ENCODE peak calls at places on chromosomes 16 and 17, in six cellular contexts. O, M, C, Y, I and K are unnamed samples.

GRCh38 chr17:58174871-58175270 is 8.1 kb downstream of the OR4D2 start:
- DNase-seq in Y (no peak), I (no peak), M (no peak), C (no peak), O (no peak), K (no peak)

GRCh38 chr16:29680180-29680598 is 1.2 kb downstream of the QPRT start:
- DNase-seq in Y (no peak), O (no peak), I (no peak), M (peak), C (no peak), K (no peak)

GRCh38 chr17:76714822-76715461 is 4.2 kb upstream of the MXRA7 start:
- DNase-seq in Y (peak), O (peak), I (peak), M (peak), C (peak), K (no peak)

GRCh38 chr17:62663304-62663703 is 35.8 kb downstream of the MRC2 start:
- DNase-seq in Y (no peak), O (no peak), M (no peak), C (no peak), I (no peak), K (no peak)

GRCh38 chr17:60857521-60857920 is 179.9 kb downstream of the BCAS3 start:
- DNase-seq in C (no peak), O (no peak), Y (no peak), M (no peak), I (no peak), K (no peak)

GRCh38 chr17:82353484-82353883 is 5.6 kb upstream of the TEX19 start:
- DNase-seq in C (no peak), O (no peak), M (no peak), Y (no peak), I (no peak), K (no peak)

GRCh38 chr16:81537721-81538561 is 93.3 kb downstream of the CMIP start:
- DNase-seq in O (no peak), M (no peak), Y (no peak), I (no peak), C (no peak), K (peak)

GRCh38 chr17:68302066-68302564 is 10.8 kb downstream of the ARSG start:
- DNase-seq in M (no peak), I (no peak), Y (no peak), O (peak), C (no peak), K (peak)

GRCh38 chr17:80681215-80681614 is 136.6 kb downstream of the RPTOR start:
- DNase-seq in C (no peak), I (no peak), O (no peak), Y (no peak), M (no peak), K (no peak)

GRCh38 chr16:88968589-88969280 is 8.3 kb downstream of the CBFA2T3 start:
- DNase-seq in I (no peak), C (peak), M (no peak), O (no peak), Y (no peak), K (no peak)

GRCh38 chr17:28338056-28338768 is 2.7 kb downstream of the TNFAIP1 start:
- DNase-seq in I (no peak), M (no peak), C (no peak), Y (no peak), O (no peak), K (peak)

GRCh38 chr17:61423967-61424649 is 24.5 kb downstream of the TBX2 start:
- DNase-seq in I (no peak), M (no peak), O (no peak), C (no peak), Y (no peak), K (no peak)

DNA sequence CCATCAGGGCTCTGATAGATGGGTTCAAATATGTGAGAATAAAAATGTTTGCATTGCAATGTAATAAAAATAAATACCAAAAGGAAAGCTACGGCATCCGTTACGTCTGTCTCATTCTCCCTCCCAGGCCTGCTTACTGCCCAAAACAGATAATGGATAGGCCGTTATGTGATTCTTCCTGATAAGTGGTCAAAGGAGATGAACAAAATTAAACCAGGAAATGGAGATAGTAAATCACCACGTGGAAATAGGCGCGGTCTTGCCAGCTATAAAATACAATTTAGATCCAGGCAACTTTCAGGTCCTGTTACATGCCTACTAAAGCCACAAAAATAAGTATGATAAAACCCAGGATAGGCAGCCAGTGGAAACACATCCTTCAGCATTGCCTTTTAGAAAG is 49.5 kb upstream of the CCL1 start:
- DNase-seq in C (no peak), O (no peak), Y (no peak), I (no peak), M (no peak), K (no peak)
- H3K27ac ChIP-seq in C (no peak), O (peak), Y (no peak), I (peak), M (no peak), K (no peak)

DNA sequence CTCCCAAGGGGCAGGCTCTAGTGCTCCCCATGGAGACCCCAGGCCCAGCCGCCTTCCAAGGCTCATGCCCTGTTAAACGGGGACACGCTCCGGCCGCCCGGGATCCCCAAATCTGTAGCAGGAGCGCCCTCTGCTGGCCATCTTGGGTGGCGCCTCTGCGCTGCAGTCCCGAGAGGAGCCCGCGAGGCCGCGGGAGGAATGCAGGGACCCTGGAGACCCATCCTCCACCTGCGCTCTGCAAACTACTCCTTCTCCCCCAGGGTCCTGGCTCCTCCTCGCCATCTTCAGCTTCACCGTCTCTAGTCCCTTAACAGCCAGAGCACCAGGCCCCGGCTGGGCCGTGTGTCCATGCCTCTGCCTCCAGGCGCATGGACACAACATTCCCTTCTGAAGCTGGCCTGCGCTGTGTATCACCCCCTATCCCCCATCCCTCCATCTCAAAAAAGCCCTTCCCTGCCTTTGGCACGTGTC is 23.6 kb upstream of the KRT17 start:
- DNase-seq in Y (peak), C (peak), M (peak), O (peak), I (peak), K (no peak)
- TF ChIP-seq CTCF in Y (peak), C (peak), M (peak), O (peak), I (peak), K (peak)

GRCh38 chr16:31113420-31114124 is 3.9 kb upstream of the KAT8 start:
- DNase-seq in C (no peak), M (no peak), I (no peak), Y (no peak), O (no peak), K (no peak)
- H3K27ac ChIP-seq in C (peak), M (peak), I (no peak), Y (peak), O (peak), K (no peak)

GRCh38 chr17:4881761-4882555 is 17.4 kb upstream of the C17orf107 start:
- DNase-seq in I (peak), Y (peak), M (peak), C (peak), O (no peak), K (no peak)
- TF ChIP-seq CTCF in I (peak), Y (peak), M (peak), C (peak), O (peak), K (peak)

GRCh38 chr17:46793541-46793940 is 25.0 kb downstream of the WNT3 start:
- DNase-seq in I (no peak), Y (no peak), O (no peak), M (no peak), C (no peak), K (no peak)
- H3K27ac ChIP-seq in I (no peak), Y (no peak), O (no peak), M (no peak), C (no peak), K (no peak)

GRCh38 chr17:36755586-36755985 is 154.2 kb downstream of the MRM1 start:
- DNase-seq in O (no peak), M (peak), C (no peak), I (peak), Y (peak), K (no peak)
- TF ChIP-seq CTCF in O (no peak), M (no peak), C (no peak), I (peak), Y (no peak), K (no peak)

DNA sequence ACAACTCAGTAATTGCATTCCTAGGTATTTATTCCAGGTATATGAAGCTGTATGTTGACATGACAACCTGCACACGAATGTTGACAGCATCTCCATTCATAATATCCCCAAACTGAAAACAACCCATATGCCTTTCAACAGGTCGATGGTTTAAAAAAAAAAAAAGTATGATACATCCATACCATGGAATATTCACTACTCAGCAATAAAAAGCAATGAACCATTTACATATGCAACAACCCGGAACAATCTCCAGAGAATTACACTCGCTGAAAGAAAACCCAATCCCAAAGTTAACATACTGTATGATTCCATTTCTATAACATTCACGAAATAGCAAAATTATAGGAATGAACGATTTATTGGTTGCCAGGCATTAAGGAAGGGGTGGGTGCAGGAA is 53.3 kb upstream of the DNAH9 start:
- DNase-seq in Y (no peak), C (no peak), M (no peak), I (no peak), O (no peak), K (no peak)
- H3K27ac ChIP-seq in Y (no peak), C (no peak), M (no peak), I (no peak), O (no peak), K (no peak)

DNA sequence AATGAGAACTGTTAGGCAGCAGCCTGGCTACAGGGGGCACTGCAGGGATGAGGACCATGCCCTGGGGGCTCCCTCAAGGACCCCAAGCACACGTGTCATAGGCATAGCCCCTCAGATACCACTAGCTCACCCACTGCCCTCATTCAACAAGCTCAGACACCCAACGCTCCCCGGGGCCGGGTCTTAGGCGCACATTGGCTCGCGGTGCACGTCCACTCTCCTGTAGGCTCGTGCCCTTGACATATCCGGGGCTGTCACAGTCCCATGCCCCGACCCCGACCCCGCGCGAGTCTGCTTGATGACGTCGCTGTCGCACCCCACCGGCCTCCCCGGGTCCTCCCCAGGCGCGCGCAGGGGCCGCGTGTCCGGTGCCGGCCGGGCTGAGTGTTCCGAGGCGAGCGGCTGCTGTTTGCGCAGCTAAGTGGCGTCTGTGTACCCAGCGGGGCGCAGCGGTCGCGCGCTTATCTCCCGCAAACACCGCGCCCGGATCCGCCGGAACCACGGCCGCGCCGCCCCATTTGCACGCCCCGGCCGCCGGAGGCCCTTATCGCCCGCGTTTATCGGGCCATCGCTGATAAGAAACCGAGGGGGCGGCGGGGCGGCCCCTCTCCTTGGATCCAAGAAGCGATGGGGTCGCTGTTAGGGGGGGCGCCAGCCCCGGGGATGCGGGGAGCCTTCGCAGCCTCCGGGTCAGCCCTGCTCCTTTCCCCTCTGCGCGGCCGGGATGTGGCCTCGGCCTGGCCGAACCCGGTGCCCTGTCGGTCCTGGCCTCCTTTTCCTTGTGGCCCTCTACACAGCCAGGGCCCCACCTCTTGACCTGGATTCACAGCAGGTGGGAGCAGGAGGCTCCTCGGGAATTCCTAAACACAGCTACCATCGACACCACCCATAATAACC is 20.7 kb upstream of the NAGS start:
- DNase-seq in O (no peak), I (no peak), Y (no peak), C (peak), M (peak), K (no peak)
- TF ChIP-seq CTCF in O (no peak), I (peak), Y (no peak), C (no peak), M (peak), K (no peak)

GRCh38 chr17:16989953-16990860 is 18.3 kb upstream of the TNFRSF13B start:
- DNase-seq in Y (no peak), C (no peak), M (no peak), I (peak), O (no peak), K (peak)
- H3K27ac ChIP-seq in Y (no peak), C (no peak), M (no peak), I (peak), O (no peak), K (no peak)

DNA sequence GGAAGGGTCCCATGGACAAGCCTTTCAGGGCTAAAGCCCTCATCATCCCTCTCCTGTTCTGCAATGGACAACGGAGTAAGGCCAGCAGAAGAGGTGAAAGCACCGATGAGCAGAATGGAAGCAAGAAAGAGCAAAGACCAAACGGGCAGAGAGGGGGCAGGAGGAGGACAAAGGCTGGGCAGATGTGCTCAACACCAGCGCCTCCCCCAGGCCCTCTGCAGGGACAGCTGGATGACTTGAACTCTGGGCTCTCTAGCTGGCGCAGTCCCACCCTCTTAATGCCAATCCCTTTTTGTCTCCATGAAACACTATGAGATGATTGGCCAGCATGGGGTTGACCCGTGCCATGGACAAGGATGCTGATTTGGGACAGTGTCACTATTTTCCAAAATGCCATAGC is 22.0 kb downstream of the ACLY start:
- DNase-seq in C (no peak), M (no peak), O (no peak), I (no peak), Y (no peak), K (no peak)
- TF ChIP-seq CTCF in C (no peak), M (no peak), O (no peak), I (peak), Y (no peak), K (no peak)